ENCODE peak calls at places on chromosomes 1 and 21, in four cellular contexts. M is fibroblast of lung, A is spleen, B is body of pancreas. V is an unnamed sample.

GRCh38 chr1:19974822-19975416 is 4.5 kb downstream of the PLA2G2A start:
- DNase-seq in M (peak; percentile 74), A (no peak), B (peak; percentile 70), V (no peak)

GRCh38 chr1:31575373-31576140 is 758 bp upstream of the TINAGL1 start:
- DNase-seq in M (no peak), A (no peak), B (peak; percentile 73), V (peak; percentile 75)

GRCh38 chr21:45226540-45227326 is 61.0 kb downstream of the POFUT2 start:
- DNase-seq in M (peak; percentile 13), A (no peak), B (no peak), V (no peak)

GRCh38 chr1:186386725-186387383 is 11.2 kb downstream of the ODR4 start:
- DNase-seq in M (no peak), A (no peak), B (no peak), V (no peak)

GRCh38 chr1:218315638-218316037 is 29.5 kb upstream of the TGFB2 start:
- DNase-seq in M (no peak), A (no peak), B (no peak), V (no peak)

GRCh38 chr1:35537788-35538187 is 19.4 kb downstream of the KIAA0319L start:
- DNase-seq in M (no peak), A (no peak), B (no peak), V (no peak)

GRCh38 chr1:155038602-155039307 is 5.1 kb downstream of the DCST1 start:
- DNase-seq in M (peak; percentile 17), A (no peak), B (no peak), V (no peak)

GRCh38 chr21:27734146-27734545 is 767.3 kb upstream of the ADAMTS5 start:
- DNase-seq in M (peak; percentile 64), A (no peak), B (no peak), V (no peak)

GRCh38 chr1:242178924-242179708 is 180.2 kb upstream of the MAP1LC3C start:
- DNase-seq in M (no peak), A (no peak), B (no peak), V (no peak)

GRCh38 chr1:153404768-153405167 is 11.6 kb upstream of the S100A7A start:
- DNase-seq in M (no peak), A (peak; percentile 92), B (peak; percentile 16), V (peak; percentile 85)

GRCh38 chr1:112524251-112524650 is 15.5 kb downstream of the WNT2B start:
- DNase-seq in M (peak; percentile 95), A (no peak), B (peak; percentile 33), V (no peak)

GRCh38 chr21:45270306-45270821 is 17.3 kb downstream of the POFUT2 start:
- DNase-seq in M (no peak), A (peak; percentile 37), B (peak; percentile 7), V (no peak)

DNA sequence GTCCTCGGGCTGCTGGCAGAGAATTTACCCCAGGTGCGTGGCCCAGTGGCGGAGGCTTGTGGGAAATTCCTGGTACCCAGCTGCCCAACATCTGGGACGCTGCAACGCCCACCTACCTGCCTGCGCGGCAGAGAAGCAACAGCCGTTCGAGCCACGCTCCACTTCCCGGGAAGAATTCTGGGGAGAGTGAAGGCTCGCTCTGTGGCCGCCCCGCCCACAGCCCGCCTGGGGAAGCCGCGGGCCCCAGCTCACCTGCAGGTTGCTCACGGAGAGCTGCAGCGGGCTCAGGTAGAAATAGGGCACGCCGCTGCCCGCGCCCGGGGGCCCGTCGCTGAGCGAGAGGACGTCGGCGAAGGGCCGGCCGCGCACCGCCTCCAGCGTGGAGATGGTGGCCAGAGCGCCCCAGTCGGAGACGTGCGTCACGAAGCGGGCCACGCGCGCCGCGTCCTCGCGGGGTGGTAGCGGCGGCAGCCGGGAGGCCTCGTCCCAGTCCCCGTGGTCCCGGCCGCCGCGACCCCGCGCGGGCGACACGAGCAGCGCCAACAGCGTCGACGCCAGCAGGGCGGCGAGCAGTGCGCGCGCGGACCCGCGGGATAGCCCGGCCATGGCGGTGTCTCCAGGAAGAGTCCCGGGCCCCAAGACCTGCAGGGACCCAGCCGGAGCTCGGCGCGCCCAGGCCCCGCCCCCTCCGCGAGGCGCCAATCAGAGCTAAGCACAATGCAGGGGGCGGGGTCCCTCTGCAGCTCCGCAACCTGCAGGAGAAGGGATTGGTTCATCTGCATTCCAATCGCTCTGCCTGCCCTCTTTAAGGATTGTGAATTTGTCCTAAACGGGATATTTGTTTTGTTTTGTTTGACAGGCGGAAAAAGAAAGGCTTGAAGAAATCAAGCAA is at the start of gene CREG1:
- DNase-seq in M (peak; percentile 89), A (peak; percentile 97), B (peak; percentile 96), V (peak; percentile 96)
- H3K27ac ChIP-seq in M (peak within 1 kb of the TSS; percentile 24), A (peak within 1 kb of the TSS; percentile 93), B (peak within 1 kb of the TSS; percentile 90), V (peak within 1 kb of the TSS; percentile 92)

DNA sequence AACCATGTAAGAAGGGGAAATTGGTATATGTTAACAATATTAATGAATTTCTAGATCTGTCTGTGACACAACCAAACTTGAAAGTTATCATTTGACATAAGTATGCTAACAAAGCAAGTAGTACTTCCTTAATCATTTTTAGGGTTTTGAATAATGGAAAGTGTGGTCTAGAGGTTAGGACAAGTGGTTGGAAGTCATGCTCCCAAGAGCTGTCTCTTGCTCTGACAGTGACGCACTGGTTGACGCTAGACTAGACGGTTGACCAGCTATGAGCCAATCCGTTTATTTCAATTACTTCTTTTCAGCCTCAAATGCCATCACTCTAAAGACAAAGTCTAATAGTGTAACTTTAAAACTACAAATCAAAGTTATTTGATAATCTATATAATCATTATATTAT is 20.7 kb upstream of the RGS1 start:
- DNase-seq in M (peak; percentile 62), A (no peak), B (no peak), V (no peak)
- H3K4me1 ChIP-seq in M (peaks cover 12% of the 10 kb centered on the region), A (peaks cover 7% of the 10 kb centered on the region), B (no peaks in the 10 kb centered on the region), V (peaks cover 5% of the 10 kb centered on the region)

GRCh38 chr1:3072948-3073519 is 4.0 kb downstream of the PRDM16 start:
- DNase-seq in M (no peak), A (no peak), B (no peak), V (no peak)
- H3K4me3 ChIP-seq in M (no peak overlapping the region), A (no peak overlapping the region), B (no peak overlapping the region), V (peak overlapping the region; percentile 76)

DNA sequence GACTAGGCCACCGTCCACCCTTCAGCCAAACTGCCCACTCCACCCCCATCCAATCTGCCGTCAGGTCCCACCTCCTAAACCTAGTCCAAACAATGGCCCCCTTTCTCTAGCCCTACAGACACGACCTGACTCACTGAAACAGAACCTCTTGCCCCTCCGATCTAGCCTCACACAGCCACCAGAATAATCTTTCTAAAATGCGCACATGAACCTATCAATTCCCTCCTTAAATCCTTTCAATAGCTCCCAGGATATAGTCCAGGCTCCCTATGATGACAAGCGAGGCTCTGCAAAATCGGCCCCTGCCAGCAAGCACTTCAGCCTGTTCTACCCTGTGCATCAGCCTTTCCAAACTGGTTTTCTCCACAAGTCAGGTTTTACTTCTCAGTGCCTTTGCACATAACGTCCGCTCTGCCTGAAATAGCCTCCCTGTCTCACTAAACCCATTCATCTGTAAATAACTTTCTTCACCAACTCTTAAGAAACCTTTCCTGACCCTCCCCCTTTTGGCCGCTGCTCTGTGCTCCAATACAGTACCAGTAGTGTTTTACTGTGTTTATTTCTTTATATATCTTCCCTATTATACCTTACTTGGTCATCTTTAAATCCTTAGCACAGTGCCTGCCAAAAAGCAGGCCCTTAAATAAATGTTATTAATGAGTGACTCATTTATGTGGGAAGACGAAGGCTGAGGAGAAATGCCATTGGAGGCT is 9.0 kb upstream of the CDC20 start:
- DNase-seq in M (peak; percentile 95), A (no peak), B (no peak), V (no peak)
- H3K27ac ChIP-seq in M (no peak overlapping the region), A (peak overlapping the region; percentile 89), B (peak overlapping the region; percentile 96), V (peak overlapping the region; percentile 88)

GRCh38 chr1:161199506-161200119 is 759 bp upstream of the ADAMTS4 start:
- DNase-seq in M (no peak), A (peak; percentile 53), B (no peak), V (no peak)
- H3K4me1 ChIP-seq in M (peaks cover 51% of the 10 kb centered on the region), A (peaks cover 66% of the 10 kb centered on the region), B (peaks cover 31% of the 10 kb centered on the region), V (peaks cover 91% of the 10 kb centered on the region)

GRCh38 chr1:246609632-246610031 is 43.4 kb downstream of the CNST start:
- DNase-seq in M (peak; percentile 32), A (no peak), B (no peak), V (no peak)

GRCh38 chr1:246607466-246607865 is 41.2 kb downstream of the CNST start:
- DNase-seq in M (no peak), A (no peak), B (no peak), V (no peak)

GRCh38 chr1:246613131-246613758 is 47.0 kb downstream of the CNST start:
- DNase-seq in M (no peak), A (no peak), B (no peak), V (no peak)

GRCh38 chr1:246608616-246609376 is 42.5 kb downstream of the CNST start:
- DNase-seq in M (peak; percentile 88), A (no peak), B (peak; percentile 84), V (peak; percentile 93)
- H3K4me3 ChIP-seq in M (no peak overlapping the region), A (no peak overlapping the region), B (no peak overlapping the region), V (no peak overlapping the region)

V was measured in lower lobe of right lung.